ENCODE peak calls at places on chromosome 15, in four cellular contexts. U is AG09309, O is ELR, Q is nucleus accumbens. A is an unnamed sample.

GRCh38 chr15:101014921-101015841 is 96.0 kb downstream of the LRRK1 start:
- DNase-seq in Q (peak), U (no peak), O (peak), A (peak)

GRCh38 chr15:38263996-38264395 is 11.4 kb downstream of the SPRED1 start:
- DNase-seq in Q (no peak), O (peak), U (no peak), A (no peak)

GRCh38 chr15:34726407-34727100 is 28.2 kb downstream of the GJD2 start:
- DNase-seq in U (no peak), Q (no peak), O (peak), A (no peak)

GRCh38 chr15:23065836-23066235 is 26.5 kb upstream of the TUBGCP5 start:
- DNase-seq in O (no peak), Q (no peak), U (no peak), A (no peak)

GRCh38 chr15:100981086-100981485 is 61.9 kb downstream of the LRRK1 start:
- DNase-seq in O (no peak), U (no peak), Q (no peak), A (no peak)

GRCh38 chr15:46786886-46787285 is 930.4 kb upstream of the SEMA6D start:
- DNase-seq in O (no peak), U (no peak), Q (no peak), A (no peak)

GRCh38 chr15:69508659-69509058 is 56.0 kb downstream of the RPLP1 start:
- DNase-seq in Q (no peak), O (no peak), U (no peak), A (no peak)

GRCh38 chr15:60179786-60180391 is 175.8 kb downstream of the FOXB1 start:
- DNase-seq in Q (no peak), O (peak), U (peak), A (peak)

GRCh38 chr15:28269097-28269496 is 52.9 kb downstream of the HERC2 start:
- DNase-seq in Q (no peak), U (no peak), O (no peak), A (no peak)

GRCh38 chr15:91891101-91891500 is 37.6 kb downstream of the SLCO3A1 start:
- DNase-seq in U (no peak), Q (no peak), O (no peak), A (no peak)

GRCh38 chr15:78149805-78150751 is 916 bp downstream of the IDH3A start:
- DNase-seq in Q (no peak), O (peak), U (no peak), A (no peak)

GRCh38 chr15:23857028-23857641 is 170.0 kb upstream of the NDN start:
- DNase-seq in O (no peak), Q (peak), U (no peak), A (no peak)

GRCh38 chr15:51649659-51650521 is 27.3 kb upstream of the DMXL2 start:
- DNase-seq in Q (peak), O (peak), U (peak), A (peak)

GRCh38 chr15:59751552-59752413 is 62.7 kb upstream of the BNIP2 start:
- DNase-seq in O (peak), Q (no peak), U (no peak), A (peak)

GRCh38 chr15:91302588-91303439 is 202.8 kb downstream of the SV2B start:
- DNase-seq in O (peak), Q (peak), U (peak), A (peak)

GRCh38 chr15:62894322-62895085 is 148.0 kb upstream of the TPM1 start:
- DNase-seq in U (no peak), Q (no peak), O (peak), A (no peak)

GRCh38 chr15:101497484-101498034 is 8.1 kb upstream of the PCSK6 start:
- DNase-seq in U (no peak), Q (no peak), O (no peak), A (no peak)

GRCh38 chr15:64749999-64750657 is 25.3 kb downstream of the RBPMS2 start:
- DNase-seq in O (peak), Q (no peak), U (no peak), A (no peak)

GRCh38 chr15:31276596-31277298 is 49.9 kb upstream of the KLF13 start:
- DNase-seq in U (no peak), Q (no peak), O (no peak), A (no peak)

GRCh38 chr15:33737687-33738606 is 230.3 kb upstream of the CHRM5 start:
- DNase-seq in Q (peak), U (no peak), O (peak), A (peak)

GRCh38 chr15:51227967-51228783 is 110.2 kb downstream of the CYP19A1 start:
- DNase-seq in U (peak), O (peak), Q (no peak), A (peak)

GRCh38 chr15:29870495-29871151 is 48.4 kb upstream of the TJP1 start:
- DNase-seq in O (no peak), U (no peak), Q (peak), A (no peak)

GRCh38 chr15:25243800-25244097 is 195.1 kb downstream of the UBE3A start:
- DNase-seq in Q (no peak), U (no peak), O (no peak), A (no peak)

GRCh38 chr15:96342611-96343528 is 12.4 kb downstream of the NR2F2 start:
- DNase-seq in Q (no peak), O (no peak), U (no peak), A (no peak)

GRCh38 chr15:92714457-92715401 is 59.2 kb upstream of the FAM174B start:
- DNase-seq in Q (peak), O (peak), U (no peak), A (peak)

GRCh38 chr15:31353931-31354330 is 27.3 kb downstream of the KLF13 start:
- DNase-seq in O (no peak), Q (peak), U (no peak), A (no peak)

GRCh38 chr15:60396100-60396499 is 1.7 kb downstream of the ANXA2 start:
- DNase-seq in Q (no peak), U (no peak), O (peak), A (no peak)

GRCh38 chr15:48765007-48765406 is 45.9 kb downstream of the CEP152 start:
- DNase-seq in U (no peak), Q (no peak), O (no peak), A (no peak)

GRCh38 chr15:28919201-28919627 is 33.4 kb downstream of the APBA2 start:
- DNase-seq in U (no peak), O (no peak), Q (no peak), A (no peak)

GRCh38 chr15:25727116-25727515 is 136.0 kb downstream of the ATP10A start:
- DNase-seq in O (no peak), Q (no peak), U (no peak), A (no peak)

GRCh38 chr15:89349212-89349558 is 14.6 kb upstream of the POLG start:
- DNase-seq in U (no peak), Q (no peak), O (no peak), A (no peak)

GRCh38 chr15:36970522-36970921 is 129.8 kb downstream of the MEIS2 start:
- DNase-seq in U (no peak), O (no peak), Q (no peak), A (no peak)

GRCh38 chr15:100042558-100042957 is 299.2 kb downstream of the ADAMTS17 start:
- DNase-seq in Q (no peak), O (peak), U (no peak), A (no peak)

GRCh38 chr15:71096676-71097075 is 18.6 kb upstream of the THSD4 start:
- DNase-seq in Q (no peak), O (peak), U (no peak), A (no peak)

GRCh38 chr15:69081310-69082004 is 67.0 kb downstream of the NOX5 start:
- DNase-seq in Q (no peak), U (no peak), O (peak), A (no peak)

GRCh38 chr15:48358681-48359152 is 27.5 kb downstream of the DUT start:
- DNase-seq in U (no peak), Q (no peak), O (peak), A (no peak)

GRCh38 chr15:99279783-99280307 is 28.6 kb downstream of the LRRC28 start:
- DNase-seq in O (peak), Q (no peak), U (no peak), A (no peak)

GRCh38 chr15:57153140-57153539 is 223.2 kb upstream of the CGNL1 start:
- DNase-seq in Q (no peak), O (peak), U (no peak), A (no peak)

GRCh38 chr15:62941719-62942118 is 100.8 kb upstream of the TPM1 start:
- DNase-seq in O (peak), Q (no peak), U (no peak), A (no peak)

GRCh38 chr15:50318697-50319096 is 36.3 kb downstream of the GABPB1 start:
- DNase-seq in O (no peak), U (no peak), Q (no peak), A (no peak)